ENCODE peak calls at places on chromosomes 11 and 22, in six cellular contexts. Q is central memory CD4-positive, alpha-beta T cell; A is GM23338; C is putamen; Y is anterior cingulate cortex; D is fibroblast of mammary gland. G is an unnamed sample.

GRCh38 chr11:22976146-22976545 is 115.9 kb upstream of the CCDC179 start:
- DNase-seq in Y (no peak), C (no peak), Q (no peak), A (no peak), D (peak), G (no peak)

GRCh38 chr11:46666516-46666915 is 33.9 kb downstream of the ARHGAP1 start:
- DNase-seq in A (no peak), D (peak), C (no peak), Q (no peak), Y (no peak), G (no peak)

GRCh38 chr11:130786987-130787688 is 129.1 kb downstream of the SNX19 start:
- DNase-seq in D (no peak), Q (no peak), A (no peak), Y (no peak), C (no peak), G (no peak)

GRCh38 chr11:56932572-56933235 is 56.0 kb upstream of the OR5AK2 start:
- DNase-seq in A (no peak), C (peak), D (peak), Q (no peak), Y (no peak), G (no peak)

GRCh38 chr11:130897262-130898182 is 18.8 kb downstream of the SNX19 start:
- DNase-seq in Y (peak), D (peak), A (no peak), C (peak), Q (no peak), G (no peak)

GRCh38 chr11:12900496-12900895 is 108.6 kb upstream of the RASSF10 start:
- DNase-seq in Q (no peak), C (no peak), Y (no peak), A (no peak), D (peak), G (no peak)

GRCh38 chr11:70687716-70688115 is 289.4 kb downstream of the CTTN start:
- DNase-seq in C (no peak), Q (no peak), Y (no peak), A (no peak), D (no peak), G (no peak)

GRCh38 chr11:64074239-64074638 is 38.5 kb downstream of the FLRT1 start:
- DNase-seq in Y (no peak), D (peak), C (peak), A (no peak), Q (no peak), G (no peak)

GRCh38 chr11:1303196-1303821 is 6.1 kb downstream of the TOLLIP start:
- DNase-seq in Y (no peak), A (peak), D (no peak), Q (no peak), C (peak), G (peak)

GRCh38 chr11:118046051-118046963 is 30.6 kb upstream of the TMPRSS4 start:
- DNase-seq in D (no peak), Y (no peak), C (no peak), Q (peak), A (no peak), G (no peak)

GRCh38 chr11:12803086-12803826 is 129.0 kb downstream of the TEAD1 start:
- DNase-seq in A (no peak), D (peak), Q (no peak), Y (no peak), C (no peak), G (no peak)

GRCh38 chr11:94750319-94751215 is 17.6 kb upstream of the AMOTL1 start:
- DNase-seq in C (no peak), Q (no peak), Y (no peak), A (no peak), D (no peak), G (no peak)

GRCh38 chr11:78224906-78225420 is 36.2 kb downstream of the USP35 start:
- DNase-seq in C (no peak), Y (no peak), D (no peak), Q (no peak), A (no peak), G (no peak)

GRCh38 chr11:36149538-36150242 is 139.5 kb downstream of the COMMD9 start:
- DNase-seq in C (no peak), Y (peak), Q (no peak), D (peak), A (peak), G (peak)

GRCh38 chr22:37514526-37515051 is 4.6 kb downstream of the CARD10 start:
- DNase-seq in Q (no peak), D (no peak), C (no peak), Y (no peak), A (no peak), G (no peak)

GRCh38 chr22:22721681-22722309 is 77.4 kb downstream of the GGTLC2 start:
- DNase-seq in D (peak), C (peak), Y (no peak), A (no peak), Q (no peak), G (no peak)

GRCh38 chr11:10777806-10778205 is 26.8 kb downstream of the CTR9 start:
- DNase-seq in C (no peak), D (peak), A (no peak), Q (no peak), Y (no peak), G (no peak)

GRCh38 chr22:46444390-46444854 is 93.0 kb downstream of the CELSR1 start:
- DNase-seq in A (peak), D (no peak), Y (no peak), C (no peak), Q (no peak), G (no peak)

GRCh38 chr11:100205926-100206325 is 481.2 kb upstream of the ARHGAP42 start:
- DNase-seq in Y (no peak), Q (no peak), D (no peak), A (no peak), C (no peak), G (no peak)

G was measured in H9.